ENCODE peak calls at places on chromosomes 11 and 22, in five cellular contexts. V is HCT116, U is kidney, N is uterus, A is upper lobe of right lung. K is an unnamed sample.

GRCh38 chr22:23570681-23571080 is 9.4 kb downstream of the IGLL1 start:
- DNase-seq in V (no peak), U (peak), N (no peak), A (peak), K (no peak)

GRCh38 chr11:116693206-116694016 is 79.4 kb downstream of the BUD13 start:
- DNase-seq in V (no peak), U (no peak), N (no peak), A (no peak), K (no peak)

GRCh38 chr11:12270215-12270797 is 107.1 kb upstream of the PARVA start:
- DNase-seq in V (no peak), U (no peak), N (no peak), A (no peak), K (no peak)

GRCh38 chr11:125330462-125331325 is 165.4 kb downstream of the FEZ1 start:
- DNase-seq in V (no peak), U (no peak), N (no peak), A (no peak), K (no peak)

GRCh38 chr22:22702159-22702873 is 57.9 kb downstream of the GGTLC2 start:
- DNase-seq in V (no peak), U (no peak), N (no peak), A (no peak), K (no peak)

GRCh38 chr22:47572443-47572842 is 810.0 kb downstream of the TBC1D22A start:
- DNase-seq in V (no peak), U (no peak), N (no peak), A (no peak), K (no peak)

GRCh38 chr22:40603088-40603605 is 33.4 kb downstream of the MRTFA start:
- DNase-seq in V (no peak), U (no peak), N (no peak), A (no peak), K (no peak)

GRCh38 chr11:124920870-124921609 is 2.0 kb downstream of the HEPN1 start:
- DNase-seq in V (no peak), U (peak), N (peak), A (peak), K (no peak)

GRCh38 chr11:105489431-105489830 is 120.4 kb upstream of the GRIA4 start:
- DNase-seq in V (no peak), U (no peak), N (no peak), A (no peak), K (no peak)

GRCh38 chr11:130314184-130314748 is 451 bp downstream of the ZBTB44 start:
- DNase-seq in V (peak), U (peak), N (peak), A (peak), K (no peak)

GRCh38 chr11:130314749-130315285 is at the start of gene ZBTB44:
- DNase-seq in V (peak), U (peak), N (peak), A (peak), K (peak)

GRCh38 chr11:130310622-130311021 is 4.1 kb downstream of the ZBTB44 start:
- DNase-seq in V (no peak), U (no peak), N (no peak), A (no peak), K (no peak)

GRCh38 chr11:130313383-130314183 is 1.1 kb downstream of the ZBTB44 start:
- DNase-seq in V (no peak), U (no peak), N (no peak), A (no peak), K (no peak)

GRCh38 chr11:130312046-130312445 is 2.7 kb downstream of the ZBTB44 start:
- DNase-seq in V (no peak), U (no peak), N (no peak), A (no peak), K (no peak)
- H3K4me3 ChIP-seq in V (no peak), U (peak), N (no peak), A (no peak), K (no peak)

DNA sequence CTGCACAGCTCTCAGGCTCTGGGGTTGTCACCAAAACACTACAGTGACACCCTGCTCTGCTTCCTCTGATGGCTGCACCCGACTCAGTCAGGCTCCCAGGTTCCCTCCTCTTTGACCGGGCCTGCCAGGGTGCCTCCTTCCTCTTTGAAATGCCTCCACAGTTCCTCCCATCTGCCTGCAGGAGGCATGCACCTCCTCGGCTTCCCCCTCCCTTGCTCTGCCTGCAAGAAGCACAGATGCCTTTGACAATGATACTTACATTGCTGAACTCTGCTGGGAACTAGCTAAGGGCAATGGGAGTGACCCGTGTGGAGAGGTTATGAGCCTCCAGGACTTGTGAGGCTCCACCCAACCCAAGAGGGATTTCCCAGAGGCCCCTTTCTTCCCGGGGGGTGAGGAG is 674.1 kb downstream of the OPCML start:
- DNase-seq in V (no peak), U (no peak), N (no peak), A (no peak), K (no peak)
- TF ChIP-seq CTCF in V (no peak), U (peak), N (no peak), A (no peak), K (no peak)

GRCh38 chr11:776459-777287 is 614 bp downstream of the GATD1 start:
- DNase-seq in V (no peak), U (peak), N (no peak), A (peak), K (no peak)
- H3K4me3 ChIP-seq in V (peak), U (peak), N (peak), A (peak), K (peak)

GRCh38 chr22:49303781-49304461 is 523.8 kb downstream of the BRD1 start:
- DNase-seq in V (no peak), U (peak), N (no peak), A (peak), K (no peak)
- TF ChIP-seq CTCF in V (no peak), U (no peak), N (no peak), A (no peak), K (no peak)

GRCh38 chr11:49424136-49424535 is 215.7 kb upstream of the FOLH1 start:
- DNase-seq in V (no peak), U (no peak), N (no peak), A (no peak), K (no peak)
- H3K4me3 ChIP-seq in V (no peak), U (no peak), N (no peak), A (no peak), K (no peak)

GRCh38 chr11:69540118-69541000 is 58.9 kb downstream of the LINC01488 start:
- DNase-seq in V (no peak), U (peak), N (no peak), A (peak), K (no peak)
- TF ChIP-seq CTCF in V (no peak), U (no peak), N (no peak), A (peak), K (no peak)

DNA sequence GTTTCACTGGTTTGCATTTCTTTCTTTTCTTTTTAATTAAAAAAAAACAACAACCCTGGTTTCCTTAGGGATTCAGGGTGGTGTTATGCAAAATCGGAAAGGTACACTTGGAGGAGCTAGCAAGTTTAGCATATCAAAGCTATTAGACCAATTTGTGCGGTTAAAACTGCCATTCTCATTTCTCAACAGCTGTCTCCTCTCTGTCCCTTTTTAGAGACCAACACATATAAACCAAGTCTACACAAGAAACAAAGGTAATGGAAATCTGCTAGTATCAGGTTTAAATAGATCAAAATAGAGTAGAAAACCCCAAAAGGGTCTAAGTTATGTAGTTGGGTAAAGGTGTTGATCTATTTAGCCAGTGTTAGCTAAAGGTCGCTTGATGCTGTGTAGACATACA is 1.7 kb upstream of the SESN3 start:
- DNase-seq in V (no peak), U (no peak), N (no peak), A (no peak), K (no peak)
- H3K4me3 ChIP-seq in V (no peak), U (peak), N (peak), A (peak), K (no peak)

GRCh38 chr11:121483805-121484478 is 31.2 kb upstream of the SORL1-AS1 start:
- DNase-seq in V (no peak), U (no peak), N (no peak), A (no peak), K (no peak)
- TF ChIP-seq CTCF in V (no peak), U (no peak), N (no peak), A (no peak), K (no peak)

K was measured in GM12864.